ENCODE peak calls at places on chromosomes 5 and 9, in five cellular contexts. One of them, this sample, is unnamed.
A peak's percentile ranks its signal among the peaks of the same experiment; 100 is the strongest.

GRCh38 chr5:56123531-56124243 is 109.4 kb downstream of the ANKRD55 start:
- DNase-seq in memory B cell: no peak
- DNase-seq in GM13977: no peak
- DNase-seq in CD8-positive, alpha-beta T cell: no peak
- DNase-seq in activated CD4-positive, alpha-beta T cell treated with anti-CD3 and anti-CD28 coated beads, Interleukin-2, amount 10 ng/mL, durations not matched to agents 7 days and 5 days: no peak
- DNase-seq in this sample: no peak

GRCh38 chr9:113616116-113616515 is 152.6 kb downstream of the RGS3 start:
- DNase-seq in memory B cell: no peak
- DNase-seq in GM13977: no peak
- DNase-seq in CD8-positive, alpha-beta T cell: no peak
- DNase-seq in activated CD4-positive, alpha-beta T cell treated with anti-CD3 and anti-CD28 coated beads, Interleukin-2, amount 10 ng/mL, durations not matched to agents 7 days and 5 days: no peak
- DNase-seq in this sample: no peak

GRCh38 chr5:45796959-45797553 is 100.9 kb upstream of the HCN1 start:
- DNase-seq in memory B cell: no peak
- DNase-seq in GM13977: no peak
- DNase-seq in CD8-positive, alpha-beta T cell: no peak
- DNase-seq in activated CD4-positive, alpha-beta T cell treated with anti-CD3 and anti-CD28 coated beads, Interleukin-2, amount 10 ng/mL, durations not matched to agents 7 days and 5 days: no peak
- DNase-seq in this sample: no peak

GRCh38 chr5:136332213-136332612 is 33.1 kb downstream of the TRPC7 start:
- DNase-seq in memory B cell: no peak
- DNase-seq in GM13977: no peak
- DNase-seq in CD8-positive, alpha-beta T cell: no peak
- DNase-seq in activated CD4-positive, alpha-beta T cell treated with anti-CD3 and anti-CD28 coated beads, Interleukin-2, amount 10 ng/mL, durations not matched to agents 7 days and 5 days: no peak
- DNase-seq in this sample: no peak

GRCh38 chr5:112861638-112861985 is 525 bp downstream of the SRP19 start:
- DNase-seq in memory B cell: no peak
- DNase-seq in GM13977: no peak
- DNase-seq in CD8-positive, alpha-beta T cell: no peak
- DNase-seq in activated CD4-positive, alpha-beta T cell treated with anti-CD3 and anti-CD28 coated beads, Interleukin-2, amount 10 ng/mL, durations not matched to agents 7 days and 5 days: no peak
- DNase-seq in this sample: no peak

GRCh38 chr5:180799902-180800801 is 2.5 kb downstream of the MGAT1 start:
- DNase-seq in memory B cell: no peak
- DNase-seq in GM13977: no peak
- DNase-seq in CD8-positive, alpha-beta T cell: no peak
- DNase-seq in activated CD4-positive, alpha-beta T cell treated with anti-CD3 and anti-CD28 coated beads, Interleukin-2, amount 10 ng/mL, durations not matched to agents 7 days and 5 days: no peak
- DNase-seq in this sample: no peak

GRCh38 chr5:45484781-45485180 is 211.4 kb downstream of the HCN1 start:
- DNase-seq in memory B cell: no peak
- DNase-seq in GM13977: no peak
- DNase-seq in CD8-positive, alpha-beta T cell: no peak
- DNase-seq in activated CD4-positive, alpha-beta T cell treated with anti-CD3 and anti-CD28 coated beads, Interleukin-2, amount 10 ng/mL, durations not matched to agents 7 days and 5 days: no peak
- DNase-seq in this sample: no peak

GRCh38 chr9:125699870-125700269 is 7.1 kb downstream of the MAPKAP1 start:
- DNase-seq in memory B cell: no peak
- DNase-seq in GM13977: no peak
- DNase-seq in CD8-positive, alpha-beta T cell: no peak
- DNase-seq in activated CD4-positive, alpha-beta T cell treated with anti-CD3 and anti-CD28 coated beads, Interleukin-2, amount 10 ng/mL, durations not matched to agents 7 days and 5 days: no peak
- DNase-seq in this sample: no peak

GRCh38 chr9:121398374-121398773 is 28.3 kb upstream of the STOM start:
- DNase-seq in memory B cell: no peak
- DNase-seq in GM13977: no peak
- DNase-seq in CD8-positive, alpha-beta T cell: no peak
- DNase-seq in activated CD4-positive, alpha-beta T cell treated with anti-CD3 and anti-CD28 coated beads, Interleukin-2, amount 10 ng/mL, durations not matched to agents 7 days and 5 days: no peak
- DNase-seq in this sample: no peak

GRCh38 chr5:79464695-79465332 is 49.1 kb downstream of the HOMER1 start:
- DNase-seq in memory B cell: no peak
- DNase-seq in GM13977: peak; percentile 47
- DNase-seq in CD8-positive, alpha-beta T cell: no peak
- DNase-seq in activated CD4-positive, alpha-beta T cell treated with anti-CD3 and anti-CD28 coated beads, Interleukin-2, amount 10 ng/mL, durations not matched to agents 7 days and 5 days: no peak
- DNase-seq in this sample: no peak

GRCh38 chr5:153480401-153480800 is 10.1 kb upstream of the GRIA1 start:
- DNase-seq in memory B cell: no peak
- DNase-seq in GM13977: peak; percentile 23
- DNase-seq in CD8-positive, alpha-beta T cell: no peak
- DNase-seq in activated CD4-positive, alpha-beta T cell treated with anti-CD3 and anti-CD28 coated beads, Interleukin-2, amount 10 ng/mL, durations not matched to agents 7 days and 5 days: no peak
- DNase-seq in this sample: no peak

GRCh38 chr5:56326116-56326515 is 93.0 kb upstream of the ANKRD55 start:
- DNase-seq in memory B cell: no peak
- DNase-seq in GM13977: no peak
- DNase-seq in CD8-positive, alpha-beta T cell: no peak
- DNase-seq in activated CD4-positive, alpha-beta T cell treated with anti-CD3 and anti-CD28 coated beads, Interleukin-2, amount 10 ng/mL, durations not matched to agents 7 days and 5 days: no peak
- DNase-seq in this sample: no peak

GRCh38 chr5:172133359-172134029 is 54.5 kb downstream of the STK10 start:
- DNase-seq in memory B cell: no peak
- DNase-seq in GM13977: no peak
- DNase-seq in CD8-positive, alpha-beta T cell: peak; percentile 32
- DNase-seq in activated CD4-positive, alpha-beta T cell treated with anti-CD3 and anti-CD28 coated beads, Interleukin-2, amount 10 ng/mL, durations not matched to agents 7 days and 5 days: no peak
- DNase-seq in this sample: no peak

GRCh38 chr9:109779711-109780452 is at the start of gene PALM2AKAP2:
- DNase-seq in memory B cell: no peak
- DNase-seq in GM13977: peak; percentile 45
- DNase-seq in CD8-positive, alpha-beta T cell: no peak
- DNase-seq in activated CD4-positive, alpha-beta T cell treated with anti-CD3 and anti-CD28 coated beads, Interleukin-2, amount 10 ng/mL, durations not matched to agents 7 days and 5 days: no peak
- DNase-seq in this sample: no peak

GRCh38 chr9:33114746-33115145 is 38.3 kb upstream of the SMU1 start:
- DNase-seq in memory B cell: no peak
- DNase-seq in GM13977: no peak
- DNase-seq in CD8-positive, alpha-beta T cell: no peak
- DNase-seq in activated CD4-positive, alpha-beta T cell treated with anti-CD3 and anti-CD28 coated beads, Interleukin-2, amount 10 ng/mL, durations not matched to agents 7 days and 5 days: no peak
- DNase-seq in this sample: no peak

GRCh38 chr5:490116-491094 is 33.8 kb downstream of the SLC9A3 start:
- DNase-seq in memory B cell: no peak
- DNase-seq in GM13977: no peak
- DNase-seq in CD8-positive, alpha-beta T cell: no peak
- DNase-seq in activated CD4-positive, alpha-beta T cell treated with anti-CD3 and anti-CD28 coated beads, Interleukin-2, amount 10 ng/mL, durations not matched to agents 7 days and 5 days: no peak
- DNase-seq in this sample: no peak

GRCh38 chr9:96425500-96426169 is 7.5 kb upstream of the ZNF367 start:
- DNase-seq in memory B cell: no peak
- DNase-seq in GM13977: no peak
- DNase-seq in CD8-positive, alpha-beta T cell: no peak
- DNase-seq in activated CD4-positive, alpha-beta T cell treated with anti-CD3 and anti-CD28 coated beads, Interleukin-2, amount 10 ng/mL, durations not matched to agents 7 days and 5 days: no peak
- DNase-seq in this sample: no peak

GRCh38 chr5:82987188-82987587 is 90.0 kb downstream of the TMEM167A start:
- DNase-seq in memory B cell: no peak
- DNase-seq in GM13977: no peak
- DNase-seq in CD8-positive, alpha-beta T cell: no peak
- DNase-seq in activated CD4-positive, alpha-beta T cell treated with anti-CD3 and anti-CD28 coated beads, Interleukin-2, amount 10 ng/mL, durations not matched to agents 7 days and 5 days: no peak
- DNase-seq in this sample: no peak

GRCh38 chr9:131442351-131442750 is 48.5 kb downstream of the PRRC2B start:
- DNase-seq in memory B cell: no peak
- DNase-seq in GM13977: no peak
- DNase-seq in CD8-positive, alpha-beta T cell: no peak
- DNase-seq in activated CD4-positive, alpha-beta T cell treated with anti-CD3 and anti-CD28 coated beads, Interleukin-2, amount 10 ng/mL, durations not matched to agents 7 days and 5 days: no peak
- DNase-seq in this sample: no peak

GRCh38 chr9:101458955-101459631 is 23.5 kb upstream of the ALDOB start:
- DNase-seq in memory B cell: no peak
- DNase-seq in GM13977: peak; percentile 66
- DNase-seq in CD8-positive, alpha-beta T cell: no peak
- DNase-seq in activated CD4-positive, alpha-beta T cell treated with anti-CD3 and anti-CD28 coated beads, Interleukin-2, amount 10 ng/mL, durations not matched to agents 7 days and 5 days: peak; percentile 33
- DNase-seq in this sample: no peak

GRCh38 chr5:163894645-163895044 is 389.2 kb downstream of the MAT2B start:
- DNase-seq in memory B cell: no peak
- DNase-seq in GM13977: no peak
- DNase-seq in CD8-positive, alpha-beta T cell: no peak
- DNase-seq in activated CD4-positive, alpha-beta T cell treated with anti-CD3 and anti-CD28 coated beads, Interleukin-2, amount 10 ng/mL, durations not matched to agents 7 days and 5 days: no peak
- DNase-seq in this sample: no peak

GRCh38 chr9:107489687-107490605 is at the start of gene KLF4:
- DNase-seq in memory B cell: peak; percentile 62
- DNase-seq in GM13977: peak; percentile 95
- DNase-seq in CD8-positive, alpha-beta T cell: peak; percentile 32
- DNase-seq in activated CD4-positive, alpha-beta T cell treated with anti-CD3 and anti-CD28 coated beads, Interleukin-2, amount 10 ng/mL, durations not matched to agents 7 days and 5 days: peak; percentile 72
- DNase-seq in this sample: peak; percentile 68

This sample was measured in activated B cell treated with CpG ODN at 0.5 μM for 24 hours.